ENCODE peak calls at places on chromosome 3, in nine cellular contexts. C is nephron progenitor cell; X is body of pancreas; U is cardiac muscle cell; T is PC-9; V is GM13976; L is gastrocnemius medialis; O is CD4-positive, alpha-beta T cell; Q is testis. D is an unnamed sample.

GRCh38 chr3:30145281-30145680 is 461.1 kb upstream of the TGFBR2 start:
- DNase-seq in C (no peak), X (no peak), U (no peak), T (no peak), V (no peak), L (no peak), O (no peak), Q (no peak), D (no peak)

GRCh38 chr3:189978753-189979152 is 141.9 kb downstream of the P3H2 start:
- DNase-seq in C (no peak), X (no peak), U (no peak), T (no peak), V (no peak), L (no peak), O (no peak), Q (no peak), D (no peak)

GRCh38 chr3:48399387-48400172 is 27.6 kb downstream of the FBXW12 start:
- DNase-seq in C (no peak), X (peak; percentile 88), U (no peak), T (peak; percentile 72), V (no peak), L (no peak), O (no peak), Q (peak; percentile 12), D (no peak)

GRCh38 chr3:156433910-156434309 is 121.0 kb downstream of the SSR3 start:
- DNase-seq in C (no peak), X (no peak), U (peak; percentile 27), T (no peak), V (no peak), L (no peak), O (no peak), Q (no peak), D (no peak)

GRCh38 chr3:25294406-25294805 is 133.7 kb upstream of the RARB start:
- DNase-seq in C (no peak), X (no peak), U (no peak), T (no peak), V (no peak), L (no peak), O (no peak), Q (no peak), D (no peak)

GRCh38 chr3:141083831-141084624 is 32.9 kb downstream of the SPSB4 start:
- DNase-seq in C (peak; percentile 86), X (peak; percentile 10), U (no peak), T (no peak), V (no peak), L (peak; percentile 39), O (no peak), Q (no peak), D (peak; percentile 74)

GRCh38 chr3:188890572-188891270 is 281.1 kb upstream of the TPRG1 start:
- DNase-seq in C (no peak), X (no peak), U (peak; percentile 54), T (no peak), V (no peak), L (no peak), O (no peak), Q (no peak), D (no peak)

GRCh38 chr3:65026151-65026550 is 338.4 kb upstream of the ADAMTS9 start:
- DNase-seq in C (no peak), X (no peak), U (no peak), T (no peak), V (no peak), L (no peak), O (no peak), Q (no peak), D (no peak)

GRCh38 chr3:156605686-156606605 is 51.0 kb upstream of the SSR3 start:
- DNase-seq in C (peak; percentile 52), X (peak; percentile 31), U (peak; percentile 82), T (peak; percentile 82), V (peak; percentile 30), L (no peak), O (no peak), Q (peak; percentile 89), D (peak; percentile 24)

DNA sequence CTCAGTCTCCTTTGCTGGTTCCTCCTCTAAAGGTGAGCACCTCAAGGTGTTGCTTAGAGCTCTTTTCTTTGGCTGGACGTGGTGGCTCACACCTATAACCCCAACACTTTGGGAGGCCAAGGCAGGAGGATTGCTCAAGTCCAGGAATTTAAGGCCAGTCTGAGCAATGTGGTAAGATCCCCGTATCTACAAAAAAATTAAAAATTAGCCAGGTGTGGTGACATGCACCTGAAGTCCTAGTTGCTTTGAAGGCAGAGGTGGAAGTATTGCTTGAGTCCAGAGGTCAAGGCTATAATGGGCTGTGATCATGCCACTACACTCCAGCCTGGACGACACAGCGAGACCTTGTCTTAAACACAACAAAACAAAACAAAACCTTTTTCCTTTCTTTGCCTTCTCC is 28.3 kb downstream of the TOPBP1 start:
- DNase-seq in C (no peak), X (no peak), U (no peak), T (no peak), V (no peak), L (no peak), O (no peak), Q (no peak), D (no peak)
- TF ChIP-seq CTCF in C (no peak), X (no peak), U (no peak), T (no peak), V (no peak), L (no peak), O (no peak), Q (no peak), D (no peak)

GRCh38 chr3:72351536-72351935 is 496.7 kb downstream of the SHQ1 start:
- DNase-seq in C (no peak), X (no peak), U (no peak), T (no peak), V (no peak), L (no peak), O (no peak), Q (no peak), D (no peak)

GRCh38 chr3:72352176-72352575 is 496.1 kb downstream of the SHQ1 start:
- DNase-seq in C (no peak), X (no peak), U (no peak), T (no peak), V (no peak), L (no peak), O (no peak), Q (no peak), D (no peak)

GRCh38 chr3:72348357-72348756 is 499.9 kb downstream of the SHQ1 start:
- DNase-seq in C (no peak), X (no peak), U (no peak), T (no peak), V (no peak), L (no peak), O (no peak), Q (no peak), D (no peak)

GRCh38 chr3:72353236-72354105 is 494.8 kb downstream of the SHQ1 start:
- DNase-seq in C (no peak), X (no peak), U (no peak), T (no peak), V (no peak), L (no peak), O (no peak), Q (no peak), D (no peak)

GRCh38 chr3:72350761-72351505 is 497.3 kb downstream of the SHQ1 start:
- DNase-seq in C (no peak), X (no peak), U (no peak), T (no peak), V (no peak), L (no peak), O (no peak), Q (no peak), D (no peak)
- TF ChIP-seq CTCF in C (no peak), X (no peak), U (no peak), T (no peak), V (no peak), L (no peak), O (no peak), Q (no peak), D (no peak)

DNA sequence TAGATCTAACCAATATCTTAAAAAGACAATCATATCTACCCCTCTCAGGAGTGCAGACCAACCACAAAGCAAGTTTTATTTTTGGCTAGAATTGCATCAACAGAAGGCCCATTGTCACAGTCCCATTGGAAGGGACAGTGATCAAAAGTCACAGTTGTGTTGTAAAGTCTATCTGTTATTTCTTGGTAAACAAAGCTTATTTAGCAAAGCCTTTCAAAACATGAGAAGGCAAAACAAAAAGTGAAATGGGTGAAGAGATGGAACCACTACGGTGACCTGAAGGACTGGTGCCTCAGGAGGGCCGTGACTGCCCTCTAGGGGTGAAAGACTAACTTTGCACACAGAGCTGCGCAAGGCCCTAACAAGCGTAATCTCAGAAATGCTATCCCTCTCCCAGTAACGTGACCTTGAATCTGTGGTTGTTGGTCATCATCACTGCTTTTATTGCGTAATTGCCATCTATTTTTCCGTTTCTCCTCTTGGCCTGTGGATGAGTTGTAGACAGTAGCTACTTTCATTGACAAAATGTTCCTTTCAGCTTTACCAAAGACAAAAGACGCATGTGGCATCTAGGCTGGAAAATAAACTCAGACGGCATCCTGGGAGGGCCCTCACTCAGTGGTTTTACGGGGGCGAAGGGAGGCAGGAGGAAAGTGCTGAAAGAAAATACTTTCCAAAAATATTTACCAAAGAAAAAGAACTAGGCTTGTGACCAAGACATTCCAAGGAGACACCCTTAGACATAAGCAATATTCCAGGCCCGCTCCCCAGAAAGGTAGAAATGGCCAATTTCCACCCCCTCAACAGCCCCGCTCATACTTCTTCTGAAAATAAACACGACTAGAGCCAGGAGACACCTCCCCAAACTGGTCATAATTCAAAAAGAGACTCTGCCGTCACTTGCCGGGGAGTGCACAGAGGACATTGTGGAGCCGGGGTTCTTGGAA is 79.4 kb downstream of the FRMD4B start:
- DNase-seq in C (peak; percentile 64), X (peak; percentile 76), U (peak; percentile 96), T (peak; percentile 70), V (peak; percentile 67), L (peak; percentile 66), O (peak; percentile 41), Q (peak; percentile 80), D (peak; percentile 54)
- TF ChIP-seq CTCF in C (peak; percentile 93), X (peak; percentile 90), U (peak; percentile 93), T (peak; percentile 87), V (peak; percentile 68), L (peak; percentile 94), O (peak; percentile 95), Q (peak; percentile 84), D (peak; percentile 96)

GRCh38 chr3:28476194-28476593 is 127.6 kb upstream of the AZI2 start:
- DNase-seq in C (no peak), X (no peak), U (peak; percentile 71), T (no peak), V (peak; percentile 49), L (no peak), O (no peak), Q (no peak), D (no peak)
- TF ChIP-seq CTCF in C (peak; percentile 64), X (peak; percentile 51), U (peak; percentile 67), T (peak; percentile 74), V (peak; percentile 23), L (peak; percentile 63), O (no peak), Q (no peak), D (peak; percentile 81)

DNA sequence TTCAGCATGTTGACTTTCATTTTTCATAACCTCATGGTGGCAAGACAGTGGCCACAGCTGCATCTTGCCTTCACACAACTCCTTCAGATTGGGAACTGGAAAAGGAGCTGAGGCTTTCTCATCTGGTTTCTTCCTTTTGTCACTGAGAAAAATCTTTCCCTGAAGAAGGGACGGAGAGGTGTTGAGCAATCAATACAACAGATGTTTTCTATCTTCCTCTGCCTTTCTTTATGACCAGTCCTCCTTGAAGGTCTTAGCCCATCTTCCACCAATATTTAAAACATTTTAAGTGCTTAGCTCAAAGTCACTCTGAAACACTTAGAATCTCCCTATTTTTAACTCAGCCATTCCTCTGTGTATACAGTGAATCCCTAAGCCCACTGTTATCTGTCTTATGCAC is 11.9 kb downstream of the ZNF660 start:
- DNase-seq in C (no peak), X (no peak), U (no peak), T (no peak), V (no peak), L (no peak), O (no peak), Q (no peak), D (no peak)
- TF ChIP-seq CTCF in C (no peak), X (no peak), U (no peak), T (no peak), V (no peak), L (no peak), O (no peak), Q (no peak), D (no peak)

D was measured in neural crest cell.